ENCODE peak calls at places on chromosomes 7 and 10, in four cellular contexts. Q, S, C and F are unnamed samples.

GRCh38 chr7:51640851-51641250 is 324.2 kb upstream of the COBL start:
- DNase-seq in Q (no peak), S (no peak), C (no peak), F (no peak)

GRCh38 chr7:40874756-40875155 is 740.0 kb downstream of the SUGCT start:
- DNase-seq in Q (no peak), S (no peak), C (no peak), F (no peak)

GRCh38 chr10:50600286-50600685 is 23.5 kb downstream of the SGMS1 start:
- DNase-seq in Q (no peak), S (no peak), C (no peak), F (no peak)

GRCh38 chr7:25060487-25061055 is 64.5 kb downstream of the CYCS start:
- DNase-seq in Q (no peak), S (no peak), C (no peak), F (no peak)

GRCh38 chr7:114889646-114890285 is 32.1 kb upstream of the MDFIC start:
- DNase-seq in Q (no peak), S (no peak), C (peak; percentile 94), F (peak; percentile 2)

GRCh38 chr7:74059681-74060588 is 23.7 kb upstream of the LIMK1 start:
- DNase-seq in Q (no peak), S (no peak), C (no peak), F (no peak)

GRCh38 chr7:89826574-89826973 is 327.7 kb upstream of the STEAP1 start:
- DNase-seq in Q (no peak), S (no peak), C (no peak), F (no peak)

GRCh38 chr10:26479766-26480492 is 41.8 kb downstream of the APBB1IP start:
- DNase-seq in Q (no peak), S (peak; percentile 55), C (no peak), F (no peak)

GRCh38 chr7:38675500-38676106 is 44.4 kb upstream of the AMPH start:
- DNase-seq in Q (no peak), S (no peak), C (no peak), F (no peak)

GRCh38 chr10:103986360-103986759 is 19.4 kb downstream of the SLK start:
- DNase-seq in Q (no peak), S (no peak), C (no peak), F (no peak)

GRCh38 chr7:157548691-157549265 is 212.0 kb downstream of the DNAJB6 start:
- DNase-seq in Q (no peak), S (no peak), C (no peak), F (no peak)

GRCh38 chr10:68871731-68872342 is 29.3 kb upstream of the DDX50 start:
- DNase-seq in Q (no peak), S (no peak), C (peak; percentile 80), F (no peak)

GRCh38 chr7:143355450-143356385 is 6.8 kb downstream of the FAM131B start:
- DNase-seq in Q (no peak), S (no peak), C (no peak), F (no peak)

GRCh38 chr10:30346615-30347014 is 2.5 kb downstream of the MTPAP start:
- DNase-seq in Q (no peak), S (no peak), C (no peak), F (no peak)
- H3K4me3 ChIP-seq in Q (no peak overlapping the region), S (no peak overlapping the region), C (no peak overlapping the region), F (no peak overlapping the region)

GRCh38 chr7:155368894-155369600 is 71.4 kb downstream of the INSIG1 start:
- DNase-seq in Q (no peak), S (no peak), C (no peak), F (no peak)
- H3K4me3 ChIP-seq in Q (no peak overlapping the region), S (no peak overlapping the region), C (no peak overlapping the region), F (no peak overlapping the region)

DNA sequence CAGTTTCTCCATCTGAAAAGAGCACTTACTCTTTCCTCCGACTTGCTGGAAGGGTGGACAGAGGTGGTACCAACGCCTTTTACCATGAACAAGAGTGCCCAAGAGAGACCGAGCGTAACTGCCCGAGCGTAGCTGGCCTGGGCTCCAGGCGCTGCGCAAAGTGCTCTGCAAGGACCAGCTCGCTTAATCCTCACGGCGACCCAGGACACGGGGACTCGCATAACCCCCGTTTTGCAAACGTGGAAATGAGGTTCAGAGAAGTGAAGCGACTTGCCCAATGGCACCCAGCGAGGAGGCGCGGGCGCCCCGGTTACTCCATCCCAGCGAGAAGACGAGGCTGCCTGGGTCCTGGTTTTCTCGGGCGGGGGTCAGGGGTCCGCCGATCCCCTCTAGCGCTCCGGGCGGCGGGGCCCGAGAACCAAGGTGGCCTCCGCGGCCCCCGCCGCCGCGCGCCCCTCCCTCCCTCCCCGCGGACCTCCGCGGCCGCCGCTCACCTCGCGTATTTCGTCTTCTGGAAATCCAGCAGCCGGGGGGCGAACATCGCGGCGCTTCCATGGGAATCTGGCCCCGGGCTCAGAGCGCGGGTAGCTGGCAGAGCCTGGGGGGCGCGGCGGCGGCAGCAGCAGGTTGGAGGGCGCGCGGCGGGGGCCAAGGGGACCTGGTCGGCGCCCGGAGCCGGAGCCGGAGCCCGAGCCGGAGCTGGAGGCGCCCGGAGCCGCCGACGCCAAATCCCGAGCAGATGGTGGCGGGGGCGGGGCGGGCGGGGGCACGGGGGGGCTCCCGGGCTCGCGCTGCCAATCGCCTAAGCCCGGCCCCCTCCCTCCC is at the start of gene MMD2:
- DNase-seq in Q (no peak), S (no peak), C (no peak), F (no peak)
- H3K4me3 ChIP-seq in Q (peak within 1 kb of the TSS; percentile 43), S (no peak within 1 kb of the TSS), C (no peak within 1 kb of the TSS), F (no peak within 1 kb of the TSS)

DNA sequence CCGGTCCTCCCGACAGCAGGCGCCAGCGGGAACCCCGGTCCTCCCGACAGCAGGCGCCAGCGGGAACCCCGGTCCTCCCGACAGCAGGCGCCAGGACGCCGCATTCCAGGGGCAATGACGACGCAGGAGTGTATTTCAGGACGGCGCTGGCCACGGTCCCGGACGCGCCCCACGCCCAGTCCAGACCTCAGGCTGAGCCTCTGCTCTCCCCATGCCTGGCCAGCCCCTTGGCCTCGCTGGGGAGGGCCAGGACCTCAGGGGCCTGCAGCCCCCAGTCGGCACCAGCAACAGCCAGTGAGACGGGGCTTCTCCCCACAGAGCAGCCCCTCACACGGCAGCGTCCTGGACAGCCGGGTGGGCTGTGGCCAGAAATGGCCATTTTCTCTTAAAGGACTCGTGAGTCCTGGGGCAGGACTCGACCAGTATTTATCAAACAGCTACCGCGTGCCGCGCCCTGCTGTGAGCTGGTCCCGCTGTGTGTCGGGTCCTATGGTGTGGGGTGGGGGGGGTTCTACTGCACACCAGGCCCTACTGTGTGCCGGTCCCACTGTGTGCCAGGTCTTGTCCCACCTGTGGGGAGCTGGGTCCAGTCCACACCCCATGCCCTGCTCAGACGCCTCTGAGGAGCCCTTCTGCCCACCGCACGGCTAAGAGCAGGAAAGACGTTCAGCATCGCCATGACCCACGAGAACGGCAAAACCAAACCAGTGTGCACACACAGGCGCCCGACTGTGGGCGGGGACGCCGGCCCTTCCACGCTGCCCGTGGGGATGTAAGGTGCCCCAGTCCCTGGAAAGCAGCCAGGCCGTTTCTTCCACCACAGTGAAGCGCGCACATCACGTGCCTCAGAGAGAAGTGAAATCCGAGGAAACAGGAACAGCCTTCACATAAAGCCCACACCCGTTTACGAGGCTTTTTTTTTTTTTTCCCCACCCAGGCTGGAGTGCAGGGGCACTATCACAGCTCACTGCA is 33.3 kb downstream of the GET4 start:
- DNase-seq in Q (peak; percentile 82), S (peak; percentile 29), C (no peak), F (no peak)
- H3K4me3 ChIP-seq in Q (peak overlapping the region; percentile 11), S (peak overlapping the region; percentile 9), C (peak overlapping the region; percentile 36), F (peak overlapping the region; percentile 21)

GRCh38 chr7:44075296-44076075 is 6.8 kb downstream of the POLM start:
- DNase-seq in Q (no peak), S (no peak), C (no peak), F (no peak)

GRCh38 chr7:44074349-44074695 is 8.0 kb downstream of the POLM start:
- DNase-seq in Q (no peak), S (no peak), C (no peak), F (no peak)

GRCh38 chr7:44072364-44073231 is 7.2 kb upstream of the PGAM2 start:
- DNase-seq in Q (peak; percentile 81), S (no peak), C (no peak), F (no peak)

GRCh38 chr7:44071726-44072363 is 6.5 kb upstream of the PGAM2 start:
- DNase-seq in Q (no peak), S (no peak), C (no peak), F (no peak)

DNA sequence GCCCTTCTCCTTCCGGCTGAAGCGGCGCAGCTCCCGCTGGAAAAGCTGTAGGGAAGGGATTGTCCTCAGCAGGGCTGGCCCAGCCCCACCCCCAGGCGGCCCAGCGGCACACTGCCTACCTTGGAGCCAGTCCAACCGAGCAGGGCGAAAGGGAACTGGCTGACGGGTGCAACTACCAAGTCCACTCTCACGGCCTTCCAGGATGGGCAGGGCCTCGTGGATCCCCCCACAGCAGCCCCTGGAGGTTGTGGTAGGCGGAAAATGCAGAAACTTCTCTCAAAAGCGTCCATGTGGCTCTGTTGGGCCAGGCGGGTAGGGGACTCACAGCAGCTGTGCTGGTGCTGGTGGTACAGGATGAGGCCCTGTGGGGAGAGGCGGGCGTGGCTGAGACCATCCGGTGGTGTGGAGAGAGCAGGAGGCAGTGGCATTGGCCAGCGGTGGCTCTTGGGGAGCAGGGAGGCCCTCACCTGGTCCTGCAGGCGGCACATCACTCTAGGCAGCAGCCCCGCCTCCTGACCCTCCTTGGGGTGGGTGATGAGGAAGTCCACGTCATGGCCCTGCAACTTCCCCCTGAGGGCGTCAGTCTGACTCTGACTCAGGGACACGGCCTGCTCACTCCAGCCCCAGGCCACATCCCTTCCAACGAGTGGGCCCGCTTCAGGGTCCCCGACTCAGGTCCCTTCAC is 8.4 kb upstream of the PGAM2 start:
- DNase-seq in Q (peak; percentile 48), S (no peak), C (no peak), F (no peak)
- H3K4me3 ChIP-seq in Q (no peak overlapping the region), S (no peak overlapping the region), C (no peak overlapping the region), F (no peak overlapping the region)

GRCh38 chr7:134618756-134619530 is 27.7 kb upstream of the BPGM start:
- DNase-seq in Q (no peak), S (no peak), C (no peak), F (no peak)
- H3K4me3 ChIP-seq in Q (no peak overlapping the region), S (no peak overlapping the region), C (no peak overlapping the region), F (no peak overlapping the region)